ENCODE peak calls at places on chromosomes 3 and 15, in ten cellular contexts. One of them, this sample, is unnamed.
A peak's percentile ranks its signal among the peaks of the same experiment; 100 is the strongest.

GRCh38 chr3:129226374-129226773 is 23.0 kb upstream of the COPG1 start:
- DNase-seq in activated naive CD4-positive, alpha-beta T cell treated with Interleukin-2 at 50 U/mL for 16 hours: no peak
- DNase-seq in NCI-H1417: no peak
- DNase-seq in SIG-M5: no peak
- DNase-seq in mesenteric fat pad: no peak
- DNase-seq in stimulated activated CD4-positive, alpha-beta T cell treated with anti-CD3 and anti-CD28 coated beads, TNF-alpha, amount 100 ng/mL, for 1 hour: no peak
- DNase-seq in RWPE1: peak; percentile 82
- DNase-seq in ovary: peak; percentile 45
- DNase-seq in nucleus accumbens: no peak
- DNase-seq in kidney tubule cell: peak; percentile 55
- DNase-seq in this sample: peak; percentile 46

GRCh38 chr15:101617390-101617965 is 34.7 kb downstream of the TM2D3 start:
- DNase-seq in activated naive CD4-positive, alpha-beta T cell treated with Interleukin-2 at 50 U/mL for 16 hours: no peak
- DNase-seq in NCI-H1417: no peak
- DNase-seq in SIG-M5: no peak
- DNase-seq in mesenteric fat pad: no peak
- DNase-seq in stimulated activated CD4-positive, alpha-beta T cell treated with anti-CD3 and anti-CD28 coated beads, TNF-alpha, amount 100 ng/mL, for 1 hour: no peak
- DNase-seq in RWPE1: no peak
- DNase-seq in ovary: no peak
- DNase-seq in nucleus accumbens: no peak
- DNase-seq in kidney tubule cell: no peak
- DNase-seq in this sample: no peak

GRCh38 chr3:30878862-30879261 is 15.6 kb downstream of the GADL1 start:
- DNase-seq in activated naive CD4-positive, alpha-beta T cell treated with Interleukin-2 at 50 U/mL for 16 hours: no peak
- DNase-seq in NCI-H1417: no peak
- DNase-seq in SIG-M5: no peak
- DNase-seq in mesenteric fat pad: no peak
- DNase-seq in stimulated activated CD4-positive, alpha-beta T cell treated with anti-CD3 and anti-CD28 coated beads, TNF-alpha, amount 100 ng/mL, for 1 hour: no peak
- DNase-seq in RWPE1: no peak
- DNase-seq in ovary: no peak
- DNase-seq in nucleus accumbens: no peak
- DNase-seq in kidney tubule cell: no peak
- DNase-seq in this sample: no peak

GRCh38 chr3:183824761-183825379 is 507 bp downstream of the MAP6D1 start:
- DNase-seq in activated naive CD4-positive, alpha-beta T cell treated with Interleukin-2 at 50 U/mL for 16 hours: peak; percentile 11
- DNase-seq in NCI-H1417: peak; percentile 75
- DNase-seq in SIG-M5: no peak
- DNase-seq in mesenteric fat pad: no peak
- DNase-seq in stimulated activated CD4-positive, alpha-beta T cell treated with anti-CD3 and anti-CD28 coated beads, TNF-alpha, amount 100 ng/mL, for 1 hour: no peak
- DNase-seq in RWPE1: peak; percentile 20
- DNase-seq in ovary: no peak
- DNase-seq in nucleus accumbens: no peak
- DNase-seq in kidney tubule cell: peak; percentile 23
- DNase-seq in this sample: peak; percentile 12

GRCh38 chr15:88674661-88675060 is 35.8 kb downstream of the ISG20 start:
- DNase-seq in activated naive CD4-positive, alpha-beta T cell treated with Interleukin-2 at 50 U/mL for 16 hours: no peak
- DNase-seq in NCI-H1417: no peak
- DNase-seq in SIG-M5: no peak
- DNase-seq in mesenteric fat pad: peak; percentile 43
- DNase-seq in stimulated activated CD4-positive, alpha-beta T cell treated with anti-CD3 and anti-CD28 coated beads, TNF-alpha, amount 100 ng/mL, for 1 hour: no peak
- DNase-seq in RWPE1: no peak
- DNase-seq in ovary: no peak
- DNase-seq in nucleus accumbens: no peak
- DNase-seq in kidney tubule cell: no peak
- DNase-seq in this sample: no peak

GRCh38 chr15:58886921-58887320 is 46.6 kb downstream of the SLTM start:
- DNase-seq in activated naive CD4-positive, alpha-beta T cell treated with Interleukin-2 at 50 U/mL for 16 hours: no peak
- DNase-seq in NCI-H1417: no peak
- DNase-seq in SIG-M5: no peak
- DNase-seq in mesenteric fat pad: no peak
- DNase-seq in stimulated activated CD4-positive, alpha-beta T cell treated with anti-CD3 and anti-CD28 coated beads, TNF-alpha, amount 100 ng/mL, for 1 hour: no peak
- DNase-seq in RWPE1: no peak
- DNase-seq in ovary: no peak
- DNase-seq in nucleus accumbens: no peak
- DNase-seq in kidney tubule cell: no peak
- DNase-seq in this sample: no peak

GRCh38 chr15:35810007-35810406 is 264.0 kb upstream of the DPH6 start:
- DNase-seq in activated naive CD4-positive, alpha-beta T cell treated with Interleukin-2 at 50 U/mL for 16 hours: no peak
- DNase-seq in NCI-H1417: no peak
- DNase-seq in SIG-M5: no peak
- DNase-seq in mesenteric fat pad: no peak
- DNase-seq in stimulated activated CD4-positive, alpha-beta T cell treated with anti-CD3 and anti-CD28 coated beads, TNF-alpha, amount 100 ng/mL, for 1 hour: no peak
- DNase-seq in RWPE1: no peak
- DNase-seq in ovary: no peak
- DNase-seq in nucleus accumbens: no peak
- DNase-seq in kidney tubule cell: no peak
- DNase-seq in this sample: no peak

GRCh38 chr3:176399193-176399592 is 798.1 kb downstream of the TBL1XR1 start:
- DNase-seq in activated naive CD4-positive, alpha-beta T cell treated with Interleukin-2 at 50 U/mL for 16 hours: no peak
- DNase-seq in NCI-H1417: no peak
- DNase-seq in SIG-M5: no peak
- DNase-seq in mesenteric fat pad: no peak
- DNase-seq in stimulated activated CD4-positive, alpha-beta T cell treated with anti-CD3 and anti-CD28 coated beads, TNF-alpha, amount 100 ng/mL, for 1 hour: no peak
- DNase-seq in RWPE1: no peak
- DNase-seq in ovary: no peak
- DNase-seq in nucleus accumbens: no peak
- DNase-seq in kidney tubule cell: no peak
- DNase-seq in this sample: no peak

GRCh38 chr15:34160735-34161134 is 49.2 kb downstream of the KATNBL1 start:
- DNase-seq in activated naive CD4-positive, alpha-beta T cell treated with Interleukin-2 at 50 U/mL for 16 hours: no peak
- DNase-seq in NCI-H1417: no peak
- DNase-seq in SIG-M5: no peak
- DNase-seq in mesenteric fat pad: no peak
- DNase-seq in stimulated activated CD4-positive, alpha-beta T cell treated with anti-CD3 and anti-CD28 coated beads, TNF-alpha, amount 100 ng/mL, for 1 hour: no peak
- DNase-seq in RWPE1: no peak
- DNase-seq in ovary: no peak
- DNase-seq in nucleus accumbens: no peak
- DNase-seq in kidney tubule cell: no peak
- DNase-seq in this sample: no peak

GRCh38 chr3:146130881-146131371 is 30.1 kb downstream of the PLOD2 start:
- DNase-seq in activated naive CD4-positive, alpha-beta T cell treated with Interleukin-2 at 50 U/mL for 16 hours: no peak
- DNase-seq in NCI-H1417: no peak
- DNase-seq in SIG-M5: no peak
- DNase-seq in mesenteric fat pad: no peak
- DNase-seq in stimulated activated CD4-positive, alpha-beta T cell treated with anti-CD3 and anti-CD28 coated beads, TNF-alpha, amount 100 ng/mL, for 1 hour: no peak
- DNase-seq in RWPE1: no peak
- DNase-seq in ovary: no peak
- DNase-seq in nucleus accumbens: no peak
- DNase-seq in kidney tubule cell: no peak
- DNase-seq in this sample: no peak

GRCh38 chr15:23857028-23857641 is 170.0 kb upstream of the NDN start:
- DNase-seq in activated naive CD4-positive, alpha-beta T cell treated with Interleukin-2 at 50 U/mL for 16 hours: no peak
- DNase-seq in NCI-H1417: peak; percentile 86
- DNase-seq in SIG-M5: no peak
- DNase-seq in mesenteric fat pad: no peak
- DNase-seq in stimulated activated CD4-positive, alpha-beta T cell treated with anti-CD3 and anti-CD28 coated beads, TNF-alpha, amount 100 ng/mL, for 1 hour: no peak
- DNase-seq in RWPE1: peak; percentile 13
- DNase-seq in ovary: peak; percentile 48
- DNase-seq in nucleus accumbens: no peak
- DNase-seq in kidney tubule cell: peak; percentile 28
- DNase-seq in this sample: no peak

GRCh38 chr15:42081463-42081830 is 12.9 kb downstream of the PLA2G4D start:
- DNase-seq in activated naive CD4-positive, alpha-beta T cell treated with Interleukin-2 at 50 U/mL for 16 hours: no peak
- DNase-seq in NCI-H1417: no peak
- DNase-seq in SIG-M5: no peak
- DNase-seq in mesenteric fat pad: peak; percentile 81
- DNase-seq in stimulated activated CD4-positive, alpha-beta T cell treated with anti-CD3 and anti-CD28 coated beads, TNF-alpha, amount 100 ng/mL, for 1 hour: no peak
- DNase-seq in RWPE1: no peak
- DNase-seq in ovary: no peak
- DNase-seq in nucleus accumbens: no peak
- DNase-seq in kidney tubule cell: no peak
- DNase-seq in this sample: no peak

GRCh38 chr3:110526732-110527727 is 544.6 kb upstream of the NECTIN3 start:
- DNase-seq in activated naive CD4-positive, alpha-beta T cell treated with Interleukin-2 at 50 U/mL for 16 hours: no peak
- DNase-seq in NCI-H1417: no peak
- DNase-seq in SIG-M5: no peak
- DNase-seq in mesenteric fat pad: no peak
- DNase-seq in stimulated activated CD4-positive, alpha-beta T cell treated with anti-CD3 and anti-CD28 coated beads, TNF-alpha, amount 100 ng/mL, for 1 hour: no peak
- DNase-seq in RWPE1: peak; percentile 72
- DNase-seq in ovary: no peak
- DNase-seq in nucleus accumbens: no peak
- DNase-seq in kidney tubule cell: peak; percentile 91
- DNase-seq in this sample: no peak